ENCODE peak calls at places on chromosomes 13 and 19, in ten cellular contexts. I is skeletal muscle cell; W is CD4-positive, CD25-positive, alpha-beta regulatory T cell; M is PC-3; T is hepatocyte; R is Karpas-422; U is lower leg skin; B is heart left ventricle; Q is AG04450; X is ascending aorta. K is an unnamed sample.

GRCh38 chr19:30328096-30328495 is 44.1 kb upstream of the ZNF536 start:
- DNase-seq in R (no peak), M (no peak), X (no peak), U (no peak), T (no peak), B (no peak), Q (no peak), I (no peak), W (no peak), K (no peak)

GRCh38 chr19:17743874-17744273 is 7.4 kb upstream of the FCHO1 start:
- DNase-seq in X (no peak), M (peak; percentile 36), W (peak; percentile 33), B (no peak), Q (no peak), U (no peak), R (no peak), I (no peak), T (no peak), K (no peak)

GRCh38 chr13:33433316-33433715 is 147.8 kb upstream of the STARD13 start:
- DNase-seq in X (no peak), Q (no peak), U (no peak), W (no peak), R (no peak), I (no peak), M (no peak), B (no peak), T (no peak), K (no peak)

GRCh38 chr13:22032905-22033304 is 362.0 kb downstream of the FGF9 start:
- DNase-seq in R (no peak), M (no peak), B (no peak), W (no peak), X (no peak), T (no peak), Q (no peak), U (no peak), I (no peak), K (no peak)

GRCh38 chr13:98406475-98406874 is 170.4 kb downstream of the STK24 start:
- DNase-seq in M (no peak), X (no peak), W (no peak), R (no peak), T (no peak), B (no peak), U (no peak), I (no peak), Q (no peak), K (no peak)

GRCh38 chr19:11420429-11420893 is 1.3 kb upstream of the RGL3 start:
- DNase-seq in M (no peak), I (peak; percentile 25), W (no peak), R (no peak), Q (no peak), B (peak; percentile 86), X (no peak), U (no peak), T (peak; percentile 66), K (no peak)

GRCh38 chr19:53907193-53907581 is 1.9 kb upstream of the CACNG7 start:
- DNase-seq in B (no peak), Q (no peak), W (no peak), I (no peak), X (no peak), M (no peak), U (no peak), T (no peak), R (no peak), K (no peak)

GRCh38 chr19:13784731-13785452 is 10.4 kb upstream of the ZSWIM4 start:
- DNase-seq in T (peak; percentile 79), M (peak; percentile 86), Q (no peak), B (peak; percentile 77), R (peak; percentile 83), X (peak; percentile 28), U (peak; percentile 53), W (peak; percentile 72), I (peak; percentile 23), K (no peak)

GRCh38 chr13:99419591-99420243 is 81.6 kb upstream of the TM9SF2 start:
- DNase-seq in I (no peak), Q (no peak), T (no peak), W (no peak), X (no peak), B (no peak), M (no peak), R (no peak), U (no peak), K (no peak)

GRCh38 chr13:85009447-85009846 is 789.8 kb downstream of the SLITRK6 start:
- DNase-seq in R (no peak), Q (no peak), I (no peak), U (no peak), B (no peak), M (no peak), T (no peak), W (no peak), X (no peak), K (no peak)

GRCh38 chr19:18991050-18991449 is 42.3 kb downstream of the SUGP2 start:
- DNase-seq in M (no peak), R (no peak), T (no peak), W (no peak), Q (no peak), B (peak; percentile 66), U (no peak), X (no peak), I (no peak), K (no peak)

GRCh38 chr19:18990128-18990708 is 43.1 kb downstream of the SUGP2 start:
- DNase-seq in I (no peak), T (no peak), X (no peak), B (no peak), M (no peak), W (no peak), Q (no peak), R (no peak), U (no peak), K (no peak)

GRCh38 chr19:18989316-18989715 is 44.0 kb downstream of the SUGP2 start:
- DNase-seq in I (no peak), M (no peak), W (no peak), U (no peak), T (no peak), X (no peak), Q (no peak), B (no peak), R (no peak), K (no peak)

GRCh38 chr19:18992696-18993095 is 40.6 kb downstream of the SUGP2 start:
- DNase-seq in B (no peak), W (no peak), M (no peak), R (no peak), X (no peak), T (no peak), U (no peak), I (no peak), Q (no peak), K (no peak)

DNA sequence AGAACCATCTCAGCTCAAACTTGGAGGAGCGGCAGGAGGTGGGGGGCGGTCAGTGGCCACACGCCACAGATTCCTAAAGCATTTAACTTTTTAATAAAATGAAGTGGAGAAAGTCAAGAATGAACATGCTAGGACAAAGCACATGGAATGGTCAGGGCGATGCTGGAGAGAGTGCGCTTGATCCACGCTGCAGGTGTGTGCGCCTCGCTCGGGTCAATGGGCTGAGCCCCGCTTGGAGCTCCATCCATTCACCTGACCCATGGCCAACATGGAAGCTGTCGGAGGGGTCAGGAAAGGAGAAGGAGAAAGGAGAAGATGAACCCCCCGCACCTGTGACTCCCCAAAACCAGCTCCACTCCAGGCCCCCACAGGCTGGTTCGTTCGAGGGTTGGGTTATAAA is 41.8 kb downstream of the SUGP2 start:
- DNase-seq in W (no peak), U (no peak), M (no peak), T (no peak), R (no peak), B (no peak), Q (no peak), X (no peak), I (no peak), K (no peak)
- H3K4me3 ChIP-seq in W (no peak overlapping the region), U (no peak overlapping the region), M (no peak overlapping the region), T (no peak overlapping the region), R (no peak overlapping the region), B (no peak overlapping the region), Q (no peak overlapping the region), X (no peak overlapping the region), I (no peak overlapping the region), K (no peak overlapping the region)

GRCh38 chr19:45153339-45154063 is 7.3 kb downstream of the NKPD1 start:
- DNase-seq in W (peak; percentile 53), M (no peak), Q (no peak), R (no peak), B (peak; percentile 66), X (no peak), T (peak; percentile 84), U (no peak), I (no peak), K (no peak)
- H3K4me3 ChIP-seq in W (no peak overlapping the region), M (no peak overlapping the region), Q (peak overlapping the region; percentile 25), R (no peak overlapping the region), B (peak overlapping the region; percentile 49), X (peak overlapping the region; percentile 59), T (no peak overlapping the region), U (no peak overlapping the region), I (peak overlapping the region; percentile 34), K (peak overlapping the region; percentile 11)

GRCh38 chr13:113040597-113041292 is 64.8 kb upstream of the F7 start:
- DNase-seq in T (no peak), M (no peak), I (no peak), Q (no peak), W (no peak), R (no peak), B (no peak), U (no peak), X (no peak), K (no peak)

GRCh38 chr13:113041293-113041690 is 64.3 kb upstream of the F7 start:
- DNase-seq in U (no peak), Q (no peak), T (no peak), B (no peak), W (no peak), I (no peak), R (no peak), M (no peak), X (no peak), K (no peak)

GRCh38 chr13:113042456-113042855 is 63.1 kb upstream of the F7 start:
- DNase-seq in M (no peak), T (no peak), B (no peak), X (no peak), W (no peak), R (no peak), I (no peak), Q (no peak), U (no peak), K (no peak)

GRCh38 chr13:113041821-113042335 is 63.7 kb upstream of the F7 start:
- DNase-seq in T (no peak), U (no peak), W (no peak), M (no peak), B (no peak), Q (no peak), R (no peak), I (no peak), X (no peak), K (no peak)

DNA sequence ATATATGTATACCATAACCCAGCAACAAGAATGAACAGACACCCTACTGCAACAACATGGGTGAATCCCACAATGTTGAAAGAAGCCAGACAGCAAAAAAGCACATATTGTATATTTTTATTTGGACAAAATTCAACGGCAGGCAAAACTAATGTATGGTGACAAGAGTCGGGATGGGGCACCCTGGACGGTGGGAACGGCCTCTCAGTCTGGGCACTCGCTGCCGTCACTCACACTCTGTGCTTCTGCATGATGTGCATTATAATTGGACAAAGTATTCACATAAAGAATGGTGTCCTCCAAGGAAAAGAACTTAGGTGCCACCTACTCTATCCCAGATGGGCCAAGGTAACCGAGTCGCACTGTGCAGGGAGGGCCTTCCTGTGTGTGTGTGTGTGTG is 65.6 kb upstream of the F7 start:
- DNase-seq in T (no peak), Q (no peak), I (no peak), X (no peak), R (no peak), M (no peak), W (no peak), U (no peak), B (no peak), K (no peak)
- H3K4me3 ChIP-seq in T (no peak overlapping the region), Q (no peak overlapping the region), I (no peak overlapping the region), X (no peak overlapping the region), R (no peak overlapping the region), M (no peak overlapping the region), W (no peak overlapping the region), U (no peak overlapping the region), B (no peak overlapping the region), K (no peak overlapping the region)

GRCh38 chr19:38155453-38155852 is 68.6 kb downstream of the DPF1 start:
- DNase-seq in R (peak; percentile 47), W (no peak), T (no peak), I (no peak), U (no peak), M (no peak), B (no peak), Q (no peak), X (no peak), K (no peak)
- H3K4me3 ChIP-seq in R (no peak overlapping the region), W (no peak overlapping the region), T (no peak overlapping the region), I (no peak overlapping the region), U (no peak overlapping the region), M (no peak overlapping the region), B (no peak overlapping the region), Q (no peak overlapping the region), X (no peak overlapping the region), K (no peak overlapping the region)